ENCODE peak calls at places on chromosome 6, in five cellular contexts. O, N, P, L and Q are unnamed samples.

GRCh38 chr6:45132059-45132458 is 196.1 kb upstream of the RUNX2 start:
- DNase-seq in O (no peak), L (no peak), N (no peak), P (no peak), Q (no peak)

GRCh38 chr6:151616091-151616513 is 122.3 kb downstream of the CCDC170 start:
- DNase-seq in N (no peak), P (no peak), O (no peak), L (no peak), Q (no peak)

GRCh38 chr6:136979206-136979605 is 57.1 kb downstream of the SLC35D3 start:
- DNase-seq in L (no peak), O (no peak), N (no peak), P (no peak), Q (no peak)

GRCh38 chr6:165487347-165487746 is 175.7 kb downstream of the PDE10A start:
- DNase-seq in P (no peak), N (no peak), O (no peak), L (no peak), Q (no peak)

GRCh38 chr6:118768441-118768840 is 117.0 kb upstream of the CEP85L start:
- DNase-seq in L (no peak), P (no peak), N (no peak), O (no peak), Q (no peak)

GRCh38 chr6:110554966-110555460 is 78.6 kb upstream of the SLC22A16 start:
- DNase-seq in P (no peak), L (no peak), O (peak; percentile 71), N (no peak), Q (no peak)

GRCh38 chr6:20630136-20630535 is 95.9 kb downstream of the CDKAL1 start:
- DNase-seq in N (no peak), L (no peak), O (no peak), P (no peak), Q (no peak)

GRCh38 chr6:45851001-45851400 is 164.7 kb downstream of the CLIC5 start:
- DNase-seq in P (no peak), O (no peak), L (no peak), N (no peak), Q (no peak)

GRCh38 chr6:48859562-48859961 is 603.5 kb downstream of the MMUT start:
- DNase-seq in N (no peak), P (no peak), L (no peak), O (no peak), Q (no peak)

GRCh38 chr6:75882734-75883133 is 133.7 kb downstream of the MYO6 start:
- DNase-seq in P (no peak), N (no peak), L (no peak), O (no peak), Q (no peak)